ENCODE peak calls at places on chromosome 18, in ten cellular contexts. N is left ventricle myocardium inferior, Q is mucosa of descending colon, B is neural progenitor cell, M is transverse colon, P is A549, L is thyroid gland, H is sigmoid colon, D is cardiac muscle cell, T is AG04450. F is an unnamed sample.

GRCh38 chr18:68489018-68489792 is 225.7 kb downstream of the TMX3 start:
- DNase-seq in N (no peak), Q (no peak), B (peak), M (no peak), P (no peak), L (no peak), H (no peak), D (no peak), T (no peak), F (no peak)

GRCh38 chr18:58616446-58616845 is 12.4 kb downstream of the ALPK2 start:
- DNase-seq in N (no peak), Q (no peak), B (no peak), M (no peak), P (no peak), L (no peak), H (no peak), D (no peak), T (no peak), F (no peak)

GRCh38 chr18:58117685-58118403 is 73.8 kb downstream of the NEDD4L start:
- DNase-seq in N (no peak), Q (no peak), B (no peak), M (peak), P (peak), L (peak), H (no peak), D (peak), T (peak), F (peak)

GRCh38 chr18:70243131-70243530 is 37.6 kb upstream of the RTTN start:
- DNase-seq in N (no peak), Q (no peak), B (no peak), M (peak), P (peak), L (no peak), H (no peak), D (no peak), T (no peak), F (peak)

GRCh38 chr18:45874501-45875184 is 49.2 kb downstream of the SIGLEC15 start:
- DNase-seq in N (no peak), Q (no peak), B (no peak), M (peak), P (no peak), L (no peak), H (no peak), D (peak), T (no peak), F (no peak)

GRCh38 chr18:79068946-79069791 is at the start of gene ATP9B:
- DNase-seq in N (peak), Q (peak), B (peak), M (peak), P (peak), L (peak), H (peak), D (peak), T (peak), F (peak)

GRCh38 chr18:23977709-23978483 is 36.7 kb upstream of the TTC39C start:
- DNase-seq in N (no peak), Q (no peak), B (no peak), M (no peak), P (no peak), L (no peak), H (no peak), D (peak), T (no peak), F (peak)

GRCh38 chr18:9273221-9273620 is 61.4 kb upstream of the TWSG1 start:
- DNase-seq in N (no peak), Q (no peak), B (no peak), M (no peak), P (no peak), L (no peak), H (no peak), D (no peak), T (no peak), F (no peak)

GRCh38 chr18:59423251-59423650 is 64.2 kb upstream of the LMAN1 start:
- DNase-seq in N (no peak), Q (no peak), B (no peak), M (no peak), P (no peak), L (no peak), H (no peak), D (peak), T (no peak), F (no peak)

GRCh38 chr18:8130089-8130488 is 479.1 kb upstream of the RAB12 start:
- DNase-seq in N (no peak), Q (no peak), B (no peak), M (no peak), P (no peak), L (no peak), H (no peak), D (no peak), T (no peak), F (no peak)

GRCh38 chr18:58578321-58578720 is 50.6 kb downstream of the ALPK2 start:
- DNase-seq in N (no peak), Q (no peak), B (no peak), M (no peak), P (no peak), L (no peak), H (no peak), D (peak), T (no peak), F (peak)

DNA sequence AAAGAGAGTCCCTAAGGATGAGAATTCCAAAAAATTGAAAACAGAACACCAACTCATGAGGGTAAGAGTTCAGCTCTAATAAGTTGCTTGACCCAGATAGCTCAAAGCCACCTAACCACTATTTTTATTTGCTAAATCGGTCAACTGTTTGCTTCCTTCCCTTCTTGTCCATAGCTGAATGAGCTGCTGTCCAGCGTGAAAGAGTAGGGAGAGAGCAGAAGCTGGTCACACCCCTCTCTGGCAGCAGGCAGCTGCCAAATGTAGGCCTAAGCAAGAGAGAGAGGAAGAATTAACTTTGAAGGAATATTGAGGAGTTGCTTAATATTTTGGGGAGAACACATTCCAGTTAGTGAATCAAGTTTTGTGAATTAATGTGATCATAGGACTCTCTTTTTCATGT is 25.9 kb downstream of the AQP4 start:
- DNase-seq in N (no peak), Q (no peak), B (no peak), M (no peak), P (no peak), L (peak), H (no peak), D (no peak), T (no peak), F (no peak)
- H3K4me3 ChIP-seq in N (no peak), Q (no peak), B (no peak), M (no peak), P (no peak), L (no peak), H (no peak), D (no peak), T (no peak), F (no peak)

DNA sequence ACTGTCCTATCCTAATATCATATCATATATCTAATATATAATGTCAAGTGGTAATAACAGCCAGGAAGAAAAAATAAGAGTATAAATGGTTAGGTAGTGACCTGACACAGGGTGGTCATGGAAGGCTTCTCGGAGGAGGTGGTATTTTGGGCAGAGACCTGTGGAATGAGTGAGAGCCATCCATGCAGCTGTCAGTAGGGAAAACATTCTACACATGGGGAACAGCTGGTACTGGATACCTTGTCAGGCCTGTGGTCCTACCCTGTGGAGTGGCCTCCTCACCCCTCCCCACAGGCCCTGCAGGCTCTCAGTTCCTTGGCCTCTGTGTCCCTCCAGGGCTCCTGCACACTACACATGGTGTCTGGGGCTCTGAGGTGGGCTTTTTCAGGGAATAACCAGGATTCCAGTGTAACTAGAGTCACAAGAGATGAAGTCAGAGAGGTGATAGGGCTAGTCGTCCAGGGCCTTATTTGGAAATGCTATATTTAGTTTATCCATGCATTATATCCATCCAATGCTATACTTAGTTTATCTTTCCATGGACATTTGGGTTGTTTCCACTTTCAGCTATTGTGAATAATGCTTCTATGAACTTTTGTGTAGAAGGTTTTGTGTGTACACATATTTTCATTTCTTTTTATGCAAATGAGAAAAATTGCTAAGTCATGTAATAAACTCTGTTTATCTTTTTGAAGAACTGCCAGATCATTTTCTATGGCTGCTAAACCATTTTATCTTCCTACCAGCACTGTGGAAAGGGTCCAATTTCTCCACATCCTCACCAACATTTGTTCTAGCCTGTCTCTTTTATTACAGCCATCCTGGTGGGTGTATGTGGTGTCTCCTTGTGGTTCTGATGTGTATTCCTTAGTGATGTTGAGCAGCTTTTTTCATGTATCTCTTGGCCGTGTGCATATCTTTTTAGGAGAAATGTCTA is 75.6 kb downstream of the TPGS2 start:
- DNase-seq in N (no peak), Q (no peak), B (no peak), M (no peak), P (no peak), L (no peak), H (no peak), D (peak), T (no peak), F (no peak)
- TF ChIP-seq CTCF in N (no peak), Q (no peak), B (no peak), M (no peak), P (no peak), L (no peak), H (no peak), D (peak), T (peak), F (no peak)

GRCh38 chr18:31773774-31774476 is 13.2 kb upstream of the SLC25A52 start:
- DNase-seq in N (no peak), Q (no peak), B (no peak), M (no peak), P (no peak), L (no peak), H (no peak), D (no peak), T (no peak), F (no peak)
- H3K4me3 ChIP-seq in N (no peak), Q (no peak), B (no peak), M (no peak), P (no peak), L (no peak), H (no peak), D (no peak), T (no peak), F (no peak)

GRCh38 chr18:43422483-43422882 is 145.2 kb upstream of the SYT4 start:
- DNase-seq in N (no peak), Q (no peak), B (peak), M (no peak), P (no peak), L (peak), H (no peak), D (peak), T (no peak), F (peak)
- TF ChIP-seq CTCF in N (peak), Q (no peak), B (peak), M (no peak), P (no peak), L (peak), H (no peak), D (no peak), T (no peak), F (no peak)